ENCODE peak calls at places on chromosomes 4 and X, in nine cellular contexts. B is PC-9, R is glomerular endothelial cell, K is activated T-cell treated with anti-CD3 and anti-CD28 coated beads for 48 hours, T is M059J, V is ELR, N is NCI-H2171, X is EL, P is memory B cell. S is an unnamed sample.

GRCh38 chr4:82372502-82372873 is 1.3 kb downstream of the HNRNPD start:
- DNase-seq in R (no peak), N (no peak), P (no peak), K (peak; percentile 40), B (no peak), X (peak; percentile 51), T (peak; percentile 46), V (peak; percentile 61), S (no peak)

GRCh38 chr4:143286733-143287570 is 49.7 kb upstream of the GAB1 start:
- DNase-seq in X (peak; percentile 39), R (no peak), P (no peak), T (peak; percentile 15), N (no peak), K (no peak), B (no peak), V (peak; percentile 33), S (no peak)

GRCh38 chr4:110059556-110060191 is 138.7 kb downstream of the ELOVL6 start:
- DNase-seq in B (no peak), P (no peak), N (no peak), R (no peak), T (peak; percentile 14), V (peak; percentile 41), K (no peak), X (peak; percentile 18), S (no peak)

GRCh38 chr4:44532851-44533250 is 84.2 kb upstream of the KCTD8 start:
- DNase-seq in V (no peak), R (no peak), X (no peak), K (no peak), T (no peak), N (no peak), P (no peak), B (no peak), S (no peak)

GRCh38 chr4:72295966-72296557 is 264.3 kb downstream of the NPFFR2 start:
- DNase-seq in N (no peak), P (no peak), T (peak; percentile 44), X (peak; percentile 55), R (peak; percentile 50), K (no peak), B (no peak), V (peak; percentile 71), S (no peak)

GRCh38 chr4:152628128-152628527 is 51.7 kb downstream of the TMEM154 start:
- DNase-seq in P (no peak), T (no peak), B (no peak), V (no peak), R (no peak), K (no peak), N (no peak), X (no peak), S (no peak)

GRCh38 chrX:132961511-132961910 is 3.1 kb upstream of the HS6ST2 start:
- DNase-seq in K (no peak), V (no peak), B (no peak), X (no peak), T (no peak), N (no peak), P (no peak), R (no peak), S (no peak)

GRCh38 chr4:83855044-83855443 is 319.1 kb downstream of the GPAT3 start:
- DNase-seq in X (peak; percentile 98), K (no peak), P (no peak), V (peak; percentile 97), R (no peak), B (peak; percentile 61), N (no peak), T (peak; percentile 95), S (peak; percentile 23)

GRCh38 chr4:84483738-84484137 is 15.4 kb downstream of the NKX6-1 start:
- DNase-seq in P (no peak), N (no peak), X (no peak), K (no peak), R (no peak), V (no peak), T (no peak), B (no peak), S (no peak)

GRCh38 chrX:123425471-123425870 is 241.4 kb downstream of the GRIA3 start:
- DNase-seq in K (no peak), R (no peak), X (no peak), P (no peak), V (no peak), T (peak; percentile 25), B (no peak), N (no peak), S (no peak)

GRCh38 chrX:53320543-53321215 is 39.3 kb upstream of the IQSEC2 start:
- DNase-seq in P (no peak), K (no peak), T (no peak), B (no peak), V (peak; percentile 18), N (no peak), R (no peak), X (no peak), S (peak; percentile 15)

GRCh38 chr4:77433102-77433733 is 172.4 kb upstream of the CXCL13 start:
- DNase-seq in K (no peak), N (no peak), B (peak; percentile 2), V (peak; percentile 54), R (peak; percentile 23), X (peak; percentile 34), P (peak; percentile 10), T (peak; percentile 44), S (no peak)

GRCh38 chr4:115159141-115159540 is 45.7 kb upstream of the NDST4 start:
- DNase-seq in T (peak; percentile 6), K (no peak), B (no peak), N (no peak), V (peak; percentile 10), P (no peak), X (no peak), R (no peak), S (no peak)

GRCh38 chr4:24560770-24561415 is 23.5 kb downstream of the DHX15 start:
- DNase-seq in K (no peak), R (no peak), P (no peak), X (peak; percentile 74), N (no peak), B (no peak), V (peak; percentile 42), T (peak; percentile 67), S (no peak)

GRCh38 chr4:6779667-6780565 is 2.6 kb upstream of the KIAA0232 start:
- DNase-seq in V (no peak), P (no peak), K (no peak), R (no peak), N (peak; percentile 63), X (no peak), B (peak; percentile 17), T (peak; percentile 16), S (no peak)

GRCh38 chrX:20267924-20268701 is 1.4 kb upstream of the RPS6KA3 start:
- DNase-seq in X (no peak), B (peak; percentile 9), K (no peak), T (peak; percentile 47), P (peak; percentile 40), V (peak; percentile 12), N (peak; percentile 10), R (no peak), S (no peak)

GRCh38 chr4:106450249-106450648 is 81.7 kb upstream of the GIMD1 start:
- DNase-seq in B (no peak), P (no peak), X (no peak), R (no peak), T (no peak), N (no peak), V (no peak), K (no peak), S (no peak)

GRCh38 chr4:126458993-126459392 is 1144.2 kb downstream of the FAT4 start:
- DNase-seq in K (no peak), X (peak; percentile 29), P (no peak), N (no peak), B (no peak), T (no peak), V (peak; percentile 20), R (no peak), S (no peak)

GRCh38 chr4:139329665-139330200 is 27.5 kb upstream of the NDUFC1 start:
- DNase-seq in R (no peak), K (no peak), P (no peak), T (no peak), B (no peak), N (no peak), V (no peak), X (no peak), S (no peak)

GRCh38 chr4:184343400-184344177 is 125.9 kb upstream of the ENPP6 start:
- DNase-seq in N (peak; percentile 48), B (peak; percentile 63), V (peak; percentile 82), P (peak; percentile 47), X (peak; percentile 78), K (peak; percentile 21), T (peak; percentile 78), R (peak; percentile 45), S (no peak)

GRCh38 chr4:35760706-35761278 is 483.5 kb downstream of the ARAP2 start:
- DNase-seq in T (peak; percentile 1), X (no peak), K (no peak), B (no peak), P (no peak), N (no peak), V (no peak), R (no peak), S (no peak)

GRCh38 chrX:68684291-68684918 is 36.9 kb downstream of the STARD8 start:
- DNase-seq in T (no peak), R (no peak), N (no peak), B (no peak), X (peak; percentile 63), V (peak; percentile 63), P (no peak), K (no peak), S (no peak)

GRCh38 chrX:154083134-154083517 is 14.4 kb downstream of the MECP2 start:
- DNase-seq in V (peak; percentile 12), N (no peak), K (no peak), T (no peak), P (no peak), R (peak; percentile 36), B (no peak), X (no peak), S (no peak)

S was measured in T1000.